ENCODE peak calls at places on chromosomes 4 and X, in six cellular contexts. One of them, this sample, is unnamed.

GRCh38 chr4:185112104-185112503 is 31.0 kb upstream of the SLC25A4 start:
- DNase-seq in retinal pigment epithelial cell: peak; percentile 95
- DNase-seq in cardiac fibroblast: peak; percentile 96
- DNase-seq in progenitor cell of endocrine pancreas: no peak
- DNase-seq in breast epithelium: no peak
- DNase-seq in fibroblast of lung: peak; percentile 95
- DNase-seq in this sample: no peak

GRCh38 chr4:182643801-182644311 is 273.3 kb downstream of the DCTD start:
- DNase-seq in retinal pigment epithelial cell: peak; percentile 12
- DNase-seq in cardiac fibroblast: peak; percentile 82
- DNase-seq in progenitor cell of endocrine pancreas: no peak
- DNase-seq in breast epithelium: no peak
- DNase-seq in fibroblast of lung: peak; percentile 96
- DNase-seq in this sample: no peak

GRCh38 chr4:69836321-69836720 is 23.6 kb downstream of the SULT1E1 start:
- DNase-seq in retinal pigment epithelial cell: no peak
- DNase-seq in cardiac fibroblast: no peak
- DNase-seq in progenitor cell of endocrine pancreas: no peak
- DNase-seq in breast epithelium: no peak
- DNase-seq in fibroblast of lung: no peak
- DNase-seq in this sample: no peak

GRCh38 chrX:95903490-95903889 is 781.2 kb upstream of the DIAPH2 start:
- DNase-seq in retinal pigment epithelial cell: no peak
- DNase-seq in cardiac fibroblast: no peak
- DNase-seq in progenitor cell of endocrine pancreas: no peak
- DNase-seq in breast epithelium: no peak
- DNase-seq in fibroblast of lung: no peak
- DNase-seq in this sample: no peak

GRCh38 chr4:156729416-156729815 is 242.2 kb downstream of the PDGFC start:
- DNase-seq in retinal pigment epithelial cell: no peak
- DNase-seq in cardiac fibroblast: no peak
- DNase-seq in progenitor cell of endocrine pancreas: no peak
- DNase-seq in breast epithelium: no peak
- DNase-seq in fibroblast of lung: no peak
- DNase-seq in this sample: no peak

GRCh38 chrX:31609130-31609529 is 537.3 kb upstream of the FTHL17 start:
- DNase-seq in retinal pigment epithelial cell: peak; percentile 23
- DNase-seq in cardiac fibroblast: peak; percentile 88
- DNase-seq in progenitor cell of endocrine pancreas: no peak
- DNase-seq in breast epithelium: no peak
- DNase-seq in fibroblast of lung: peak; percentile 83
- DNase-seq in this sample: no peak

GRCh38 chrX:135516376-135516775 is 4.1 kb upstream of the INTS6L start:
- DNase-seq in retinal pigment epithelial cell: no peak
- DNase-seq in cardiac fibroblast: no peak
- DNase-seq in progenitor cell of endocrine pancreas: no peak
- DNase-seq in breast epithelium: no peak
- DNase-seq in fibroblast of lung: no peak
- DNase-seq in this sample: no peak

GRCh38 chrX:38770152-38770551 is 31.1 kb upstream of the MID1IP1 start:
- DNase-seq in retinal pigment epithelial cell: no peak
- DNase-seq in cardiac fibroblast: no peak
- DNase-seq in progenitor cell of endocrine pancreas: no peak
- DNase-seq in breast epithelium: no peak
- DNase-seq in fibroblast of lung: no peak
- DNase-seq in this sample: no peak

GRCh38 chrX:150569155-150569477 is 695 bp downstream of the MTM1 start:
- DNase-seq in retinal pigment epithelial cell: no peak
- DNase-seq in cardiac fibroblast: peak; percentile 40
- DNase-seq in progenitor cell of endocrine pancreas: no peak
- DNase-seq in breast epithelium: no peak
- DNase-seq in fibroblast of lung: no peak
- DNase-seq in this sample: peak; percentile 28

DNA sequence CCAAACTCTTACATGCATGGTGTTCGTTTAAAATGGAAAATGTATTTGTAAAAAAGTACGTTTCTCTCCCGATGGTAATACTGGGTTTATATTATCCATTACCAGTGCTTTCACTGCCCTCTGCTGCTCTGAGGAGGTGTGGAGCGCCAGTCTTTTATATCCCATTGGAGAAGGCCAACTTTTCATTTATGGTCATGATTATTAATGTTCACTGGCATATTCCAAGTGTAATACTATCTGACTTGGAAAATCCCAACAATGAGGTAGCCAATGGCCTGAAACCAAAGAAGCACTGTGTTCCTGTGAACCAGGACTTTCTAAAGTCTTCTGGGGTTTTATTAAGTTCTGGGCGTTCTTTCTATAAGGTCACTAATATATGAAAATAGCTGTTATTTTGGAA is 80.7 kb downstream of the SYNPO2 start:
- DNase-seq in retinal pigment epithelial cell: no peak
- DNase-seq in cardiac fibroblast: peak; percentile 81
- DNase-seq in progenitor cell of endocrine pancreas: no peak
- DNase-seq in breast epithelium: peak; percentile 71
- DNase-seq in fibroblast of lung: peak; percentile 68
- DNase-seq in this sample: no peak
- TF ChIP-seq CTCF in retinal pigment epithelial cell: peak; percentile 69
- TF ChIP-seq CTCF in cardiac fibroblast: peak; percentile 65
- TF ChIP-seq CTCF in progenitor cell of endocrine pancreas: peak; percentile 56
- TF ChIP-seq CTCF in breast epithelium: peak; percentile 77
- TF ChIP-seq CTCF in fibroblast of lung: peak; percentile 67
- TF ChIP-seq CTCF in this sample: no peak

DNA sequence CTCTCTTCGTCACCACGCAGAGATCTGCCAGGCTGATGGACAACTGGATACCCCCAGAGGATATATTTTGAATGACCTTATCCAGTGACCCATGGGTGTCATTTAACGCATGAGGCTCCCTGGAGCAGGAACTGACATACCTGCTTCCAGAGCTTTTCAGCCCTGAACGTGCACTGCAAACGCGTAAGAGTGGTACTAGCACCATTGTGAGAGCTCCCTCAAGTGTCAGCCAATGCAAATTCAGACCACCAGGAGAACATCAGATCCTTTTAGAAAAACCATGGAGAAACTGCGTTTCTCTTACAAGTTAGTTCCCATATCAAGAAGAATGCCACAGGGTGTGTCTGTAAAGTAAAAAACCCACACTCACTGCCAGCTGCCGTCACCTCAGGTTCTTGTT is 7.3 kb downstream of the TREX2 start:
- DNase-seq in retinal pigment epithelial cell: no peak
- DNase-seq in cardiac fibroblast: peak; percentile 51
- DNase-seq in progenitor cell of endocrine pancreas: no peak
- DNase-seq in breast epithelium: no peak
- DNase-seq in fibroblast of lung: peak; percentile 18
- DNase-seq in this sample: no peak
- TF ChIP-seq CTCF in retinal pigment epithelial cell: peak; percentile 41
- TF ChIP-seq CTCF in cardiac fibroblast: peak; percentile 36
- TF ChIP-seq CTCF in progenitor cell of endocrine pancreas: peak; percentile 38
- TF ChIP-seq CTCF in breast epithelium: no peak
- TF ChIP-seq CTCF in fibroblast of lung: peak; percentile 38
- TF ChIP-seq CTCF in this sample: no peak

DNA sequence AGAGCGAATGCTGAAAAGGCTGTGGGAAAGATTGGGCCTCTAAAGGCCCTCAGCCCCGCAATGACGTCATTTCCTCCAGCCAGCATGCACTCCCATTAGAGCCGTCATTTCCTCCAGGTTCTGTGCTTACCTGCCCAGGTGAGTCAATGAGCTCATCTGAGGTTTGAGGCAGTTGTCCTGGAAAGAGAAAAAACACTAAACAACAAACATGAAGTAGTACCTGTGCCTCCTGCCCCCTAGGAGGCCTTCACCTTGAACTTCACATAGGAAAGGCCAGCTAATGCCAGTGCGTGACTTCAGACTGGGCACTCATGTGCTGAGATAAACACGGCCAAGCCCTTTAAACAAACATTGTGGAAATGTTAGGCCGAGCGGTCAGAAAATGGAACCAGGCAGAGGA is 55.9 kb downstream of the FHDC1 start:
- DNase-seq in retinal pigment epithelial cell: no peak
- DNase-seq in cardiac fibroblast: no peak
- DNase-seq in progenitor cell of endocrine pancreas: no peak
- DNase-seq in breast epithelium: no peak
- DNase-seq in fibroblast of lung: no peak
- DNase-seq in this sample: no peak
- TF ChIP-seq CTCF in retinal pigment epithelial cell: no peak
- TF ChIP-seq CTCF in cardiac fibroblast: no peak
- TF ChIP-seq CTCF in progenitor cell of endocrine pancreas: no peak
- TF ChIP-seq CTCF in breast epithelium: no peak
- TF ChIP-seq CTCF in fibroblast of lung: no peak
- TF ChIP-seq CTCF in this sample: no peak

GRCh38 chrX:104482757-104483156 is 83.2 kb upstream of the IL1RAPL2 start:
- DNase-seq in retinal pigment epithelial cell: no peak
- DNase-seq in cardiac fibroblast: no peak
- DNase-seq in progenitor cell of endocrine pancreas: no peak
- DNase-seq in breast epithelium: no peak
- DNase-seq in fibroblast of lung: no peak
- DNase-seq in this sample: no peak
- TF ChIP-seq CTCF in retinal pigment epithelial cell: peak; percentile 44
- TF ChIP-seq CTCF in cardiac fibroblast: no peak
- TF ChIP-seq CTCF in progenitor cell of endocrine pancreas: no peak
- TF ChIP-seq CTCF in breast epithelium: no peak
- TF ChIP-seq CTCF in fibroblast of lung: no peak
- TF ChIP-seq CTCF in this sample: no peak

DNA sequence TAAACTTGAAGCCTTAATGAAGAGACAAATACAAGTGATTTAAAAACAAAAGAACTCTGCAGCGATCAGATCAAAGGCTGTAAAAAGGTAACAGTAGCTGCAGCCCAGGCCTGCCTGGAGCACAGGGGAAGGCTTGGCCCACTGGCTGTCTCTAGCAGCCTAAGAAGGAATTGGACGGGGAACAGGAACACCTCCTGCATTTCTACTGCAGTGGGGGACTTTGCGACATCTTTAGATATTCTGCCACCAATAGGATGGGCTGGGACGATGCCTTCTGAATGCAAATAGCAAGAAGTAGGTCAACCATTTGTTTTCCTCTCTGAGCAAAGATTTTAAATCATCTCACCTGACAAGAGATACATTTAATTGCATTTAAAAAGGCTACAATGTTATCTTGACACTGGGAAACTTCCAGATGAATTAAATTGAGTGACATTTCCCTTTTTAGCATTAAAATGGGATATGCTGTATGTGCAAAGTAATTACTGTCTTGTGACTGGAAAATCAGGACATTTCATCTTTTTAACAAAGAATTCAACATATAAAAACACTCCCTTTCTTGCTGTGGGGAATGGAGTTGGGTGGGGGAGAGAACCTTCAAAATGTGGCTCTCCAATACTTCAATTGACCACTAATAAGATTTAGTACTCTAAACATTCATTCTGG is 70.0 kb downstream of the NYX start:
- DNase-seq in retinal pigment epithelial cell: no peak
- DNase-seq in cardiac fibroblast: no peak
- DNase-seq in progenitor cell of endocrine pancreas: no peak
- DNase-seq in breast epithelium: no peak
- DNase-seq in fibroblast of lung: no peak
- DNase-seq in this sample: no peak
- TF ChIP-seq CTCF in retinal pigment epithelial cell: no peak
- TF ChIP-seq CTCF in cardiac fibroblast: no peak
- TF ChIP-seq CTCF in progenitor cell of endocrine pancreas: no peak
- TF ChIP-seq CTCF in breast epithelium: no peak
- TF ChIP-seq CTCF in fibroblast of lung: no peak
- TF ChIP-seq CTCF in this sample: no peak

GRCh38 chrX:23668335-23668734 is 1.0 kb downstream of the PRDX4 start:
- DNase-seq in retinal pigment epithelial cell: no peak
- DNase-seq in cardiac fibroblast: no peak
- DNase-seq in progenitor cell of endocrine pancreas: no peak
- DNase-seq in breast epithelium: no peak
- DNase-seq in fibroblast of lung: no peak
- DNase-seq in this sample: no peak
- TF ChIP-seq CTCF in retinal pigment epithelial cell: no peak
- TF ChIP-seq CTCF in cardiac fibroblast: no peak
- TF ChIP-seq CTCF in progenitor cell of endocrine pancreas: no peak
- TF ChIP-seq CTCF in breast epithelium: no peak
- TF ChIP-seq CTCF in fibroblast of lung: no peak
- TF ChIP-seq CTCF in this sample: no peak

DNA sequence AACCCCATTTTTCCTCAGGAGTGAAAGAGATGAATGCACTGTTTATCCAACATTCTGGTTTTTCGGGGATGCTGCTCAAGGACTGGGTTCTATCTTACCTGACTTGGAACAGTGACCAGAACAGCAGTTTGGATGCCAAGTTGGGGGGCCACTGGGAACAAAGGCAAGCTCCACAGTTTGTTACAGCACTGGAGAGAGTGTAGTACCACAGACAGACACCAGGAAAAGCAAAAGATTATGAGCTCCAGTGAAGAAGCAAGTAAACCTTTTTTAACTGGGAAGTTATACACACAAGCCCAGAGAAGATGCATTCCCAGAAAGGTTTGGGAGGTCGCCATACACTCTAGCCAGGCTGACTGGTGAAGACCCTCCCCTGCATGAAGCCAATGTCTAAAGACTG is 13.6 kb downstream of the C4orf36 start:
- DNase-seq in retinal pigment epithelial cell: no peak
- DNase-seq in cardiac fibroblast: no peak
- DNase-seq in progenitor cell of endocrine pancreas: no peak
- DNase-seq in breast epithelium: no peak
- DNase-seq in fibroblast of lung: no peak
- DNase-seq in this sample: no peak
- TF ChIP-seq CTCF in retinal pigment epithelial cell: peak; percentile 16
- TF ChIP-seq CTCF in cardiac fibroblast: no peak
- TF ChIP-seq CTCF in progenitor cell of endocrine pancreas: peak; percentile 19
- TF ChIP-seq CTCF in breast epithelium: no peak
- TF ChIP-seq CTCF in fibroblast of lung: no peak
- TF ChIP-seq CTCF in this sample: no peak

GRCh38 chrX:77415161-77415560 is 32.0 kb upstream of the FGF16 start:
- DNase-seq in retinal pigment epithelial cell: no peak
- DNase-seq in cardiac fibroblast: peak; percentile 31
- DNase-seq in progenitor cell of endocrine pancreas: no peak
- DNase-seq in breast epithelium: no peak
- DNase-seq in fibroblast of lung: no peak
- DNase-seq in this sample: no peak
- TF ChIP-seq CTCF in retinal pigment epithelial cell: peak; percentile 16
- TF ChIP-seq CTCF in cardiac fibroblast: peak; percentile 19
- TF ChIP-seq CTCF in progenitor cell of endocrine pancreas: no peak
- TF ChIP-seq CTCF in breast epithelium: no peak
- TF ChIP-seq CTCF in fibroblast of lung: no peak
- TF ChIP-seq CTCF in this sample: no peak

This sample was measured in CD4-positive, alpha-beta T cell.